ENCODE peak calls at places on chromosomes 6 and 20, in ten cellular contexts. X, Q, V, L, N, F, I, G, E and W are unnamed samples.

GRCh38 chr6:134908906-134909516 is 40.9 kb downstream of the ALDH8A1 start:
- DNase-seq in X (no peak), Q (no peak), V (no peak), L (no peak), N (peak; percentile 41), F (peak; percentile 33), I (no peak), G (peak; percentile 51), E (peak; percentile 95), W (no peak)

GRCh38 chr6:75130784-75131183 is 75.1 kb downstream of the COL12A1 start:
- DNase-seq in X (no peak), Q (no peak), V (peak; percentile 14), L (no peak), N (no peak), F (no peak), I (no peak), G (no peak), E (no peak), W (no peak)

GRCh38 chr6:154156135-154156948 is 117.3 kb downstream of the OPRM1 start:
- DNase-seq in X (no peak), Q (no peak), V (peak; percentile 70), L (peak; percentile 23), N (peak; percentile 47), F (peak; percentile 71), I (no peak), G (peak; percentile 37), E (peak; percentile 68), W (no peak)

GRCh38 chr6:37575221-37575620 is 75.5 kb upstream of the CCDC167 start:
- DNase-seq in X (no peak), Q (no peak), V (no peak), L (no peak), N (no peak), F (no peak), I (no peak), G (no peak), E (no peak), W (no peak)

GRCh38 chr6:57822896-57823358 is 505.5 kb downstream of the PRIM2 start:
- DNase-seq in X (no peak), Q (peak; percentile 39), V (peak; percentile 79), L (no peak), N (no peak), F (no peak), I (no peak), G (peak; percentile 14), E (no peak), W (no peak)

GRCh38 chr20:38805502-38805957 is at the start of gene PPP1R16B:
- DNase-seq in X (no peak), Q (no peak), V (peak; percentile 81), L (no peak), N (peak; percentile 70), F (peak; percentile 53), I (no peak), G (peak; percentile 77), E (no peak), W (peak; percentile 70)

GRCh38 chr20:32483351-32484220 is 101.5 kb downstream of the NOL4L start:
- DNase-seq in X (peak; percentile 87), Q (no peak), V (peak; percentile 96), L (peak; percentile 78), N (peak; percentile 87), F (peak; percentile 84), I (no peak), G (no peak), E (no peak), W (peak; percentile 44)

GRCh38 chr6:41353333-41353732 is 17.9 kb downstream of the NCR2 start:
- DNase-seq in X (no peak), Q (no peak), V (no peak), L (no peak), N (no peak), F (no peak), I (no peak), G (no peak), E (peak; percentile 26), W (no peak)

GRCh38 chr6:112665114-112665513 is 318.0 kb downstream of the RFPL4B start:
- DNase-seq in X (no peak), Q (no peak), V (no peak), L (no peak), N (no peak), F (no peak), I (no peak), G (no peak), E (no peak), W (no peak)

GRCh38 chr6:39451831-39452230 is 129.3 kb upstream of the KCNK16 start:
- DNase-seq in X (no peak), Q (peak; percentile 15), V (peak; percentile 42), L (no peak), N (no peak), F (no peak), I (no peak), G (peak; percentile 40), E (no peak), W (no peak)

GRCh38 chr6:13700232-13700631 is 11.4 kb downstream of the RANBP9 start:
- DNase-seq in X (no peak), Q (no peak), V (no peak), L (no peak), N (no peak), F (no peak), I (no peak), G (no peak), E (no peak), W (no peak)

DNA sequence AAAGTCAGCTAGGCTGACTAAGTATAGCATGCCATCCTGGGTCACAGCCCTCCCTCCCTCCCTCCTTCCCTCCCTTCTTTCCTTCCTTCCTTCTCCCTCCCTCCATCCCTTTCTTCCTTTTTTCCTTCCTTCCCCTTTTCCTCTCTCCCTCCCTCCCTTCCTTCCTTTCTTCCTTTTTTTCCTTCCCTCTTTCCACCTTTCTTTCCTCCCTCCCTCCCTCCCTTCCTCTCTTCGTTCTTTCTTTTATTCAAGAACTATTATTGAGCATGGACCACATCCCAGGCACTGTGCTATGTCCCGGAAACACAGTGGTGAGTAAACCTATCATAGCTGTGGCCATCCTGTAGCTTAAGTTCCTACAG is 106.2 kb upstream of the BACH2 start:
- DNase-seq in X (no peak), Q (no peak), V (no peak), L (no peak), N (no peak), F (no peak), I (no peak), G (no peak), E (no peak), W (no peak)
- TF ChIP-seq POLR2AphosphoS5 in X (no peak), Q (no peak), V (no peak), L (no peak), N (no peak), F (no peak), I (no peak), G (no peak), E (no peak), W (no peak)

GRCh38 chr6:121776054-121776453 is 340.6 kb downstream of the GJA1 start:
- DNase-seq in X (no peak), Q (no peak), V (no peak), L (no peak), N (no peak), F (no peak), I (no peak), G (no peak), E (no peak), W (no peak)

GRCh38 chr6:121780325-121781313 is 345.2 kb downstream of the GJA1 start:
- DNase-seq in X (no peak), Q (no peak), V (no peak), L (peak; percentile 83), N (no peak), F (no peak), I (no peak), G (no peak), E (peak; percentile 94), W (no peak)
- TF ChIP-seq POLR2AphosphoS5 in X (no peak), Q (no peak), V (no peak), L (peak; percentile 81), N (no peak), F (no peak), I (no peak), G (no peak), E (peak; percentile 51), W (no peak)

DNA sequence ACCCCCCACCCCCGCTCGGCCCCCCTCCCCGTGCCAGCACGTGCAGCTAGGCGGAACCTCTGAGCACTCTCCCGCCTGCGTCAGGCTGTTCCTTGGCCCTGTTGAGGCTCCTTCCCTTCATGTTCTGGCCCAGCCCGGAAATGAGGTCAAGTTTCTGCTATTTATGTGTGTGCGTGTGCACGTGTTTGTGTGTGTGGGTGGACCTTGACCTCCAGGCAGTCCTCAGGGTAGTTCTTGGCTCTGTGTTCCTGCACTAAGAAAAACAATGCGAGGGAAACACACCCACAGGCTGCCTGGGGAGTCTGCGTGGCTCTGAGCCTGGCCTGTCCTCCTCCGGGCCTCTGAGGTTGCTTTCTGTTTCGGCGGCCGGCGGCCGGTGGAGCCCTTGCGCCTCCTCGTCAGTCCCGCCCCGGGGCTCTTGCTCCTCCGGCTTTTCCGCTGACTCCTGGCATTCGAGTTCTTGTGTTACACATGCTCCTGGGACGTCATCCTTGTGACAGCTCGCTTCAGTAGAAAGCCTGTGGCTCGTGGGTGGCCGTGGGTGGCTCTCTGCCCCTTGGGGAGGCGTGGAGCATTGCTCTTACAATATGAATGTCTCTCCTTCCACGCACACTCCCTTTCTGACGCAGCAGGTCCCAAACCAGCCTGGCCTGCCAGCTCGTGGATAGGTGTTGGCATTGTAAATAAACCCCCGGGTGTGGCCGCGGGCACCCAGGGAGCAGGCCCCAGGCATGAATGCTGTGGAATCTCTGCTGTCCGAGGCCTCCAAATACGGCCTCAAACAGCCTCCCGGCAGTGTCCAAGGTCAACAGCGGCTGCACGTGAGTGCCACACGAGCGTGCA is 10.0 kb downstream of the SLCO4A1 start:
- DNase-seq in X (peak; percentile 82), Q (no peak), V (peak; percentile 61), L (peak; percentile 85), N (peak; percentile 94), F (peak; percentile 96), I (no peak), G (peak; percentile 79), E (peak; percentile 98), W (peak; percentile 91)
- TF ChIP-seq POLR2AphosphoS5 in X (peak; percentile 62), Q (no peak), V (no peak), L (peak; percentile 91), N (peak; percentile 94), F (peak; percentile 99), I (no peak), G (no peak), E (peak; percentile 98), W (peak; percentile 56)

GRCh38 chr6:35919827-35920751 is 809 bp downstream of the SRPK1 start:
- DNase-seq in X (no peak), Q (no peak), V (peak; percentile 58), L (peak; percentile 42), N (peak; percentile 65), F (peak; percentile 73), I (no peak), G (peak; percentile 65), E (peak; percentile 89), W (no peak)

GRCh38 chr6:35919085-35919826 is 1.6 kb downstream of the SRPK1 start:
- DNase-seq in X (peak; percentile 68), Q (no peak), V (peak; percentile 52), L (no peak), N (no peak), F (no peak), I (no peak), G (peak; percentile 37), E (peak; percentile 14), W (no peak)

GRCh38 chr6:35924146-35924545 is 3.2 kb upstream of the SRPK1 start:
- DNase-seq in X (no peak), Q (no peak), V (no peak), L (no peak), N (no peak), F (no peak), I (no peak), G (no peak), E (no peak), W (no peak)

GRCh38 chr6:35922139-35922554 is 1.2 kb upstream of the SRPK1 start:
- DNase-seq in X (no peak), Q (no peak), V (no peak), L (no peak), N (peak; percentile 37), F (no peak), I (no peak), G (peak; percentile 41), E (no peak), W (no peak)

GRCh38 chr6:35920793-35921732 is at the start of gene SRPK1:
- DNase-seq in X (peak; percentile 86), Q (peak; percentile 77), V (peak; percentile 92), L (peak; percentile 84), N (peak; percentile 94), F (peak; percentile 93), I (no peak), G (peak; percentile 98), E (peak; percentile 93), W (peak; percentile 87)
- TF ChIP-seq POLR2AphosphoS5 in X (peak; percentile 68), Q (peak; percentile 91), V (peak; percentile 98), L (peak; percentile 90), N (peak; percentile 88), F (peak; percentile 31), I (peak; percentile 97), G (peak; percentile 81), E (peak; percentile 84), W (peak; percentile 81)